ENCODE peak calls at places on chromosomes 6 and 20, in nine cellular contexts. One of them, this sample, is unnamed.

GRCh38 chr6:166626177-166627038 is 643 bp downstream of the RPS6KA2 start:
- DNase-seq in upper lobe of right lung: peak; percentile 77
- DNase-seq in lower lobe of right lung: peak; percentile 64
- DNase-seq in CD8-positive, alpha-beta T cell: peak; percentile 62
- DNase-seq in adrenal gland: no peak
- DNase-seq in body of pancreas: peak; percentile 70
- DNase-seq in left ventricle myocardium inferior: no peak
- DNase-seq in uterus: no peak
- DNase-seq in IMR-90: peak; percentile 49
- DNase-seq in this sample: peak; percentile 32

GRCh38 chr6:11700118-11700718 is 78.4 kb downstream of the ADTRP start:
- DNase-seq in left ventricle myocardium inferior: no peak
- DNase-seq in CD8-positive, alpha-beta T cell: no peak
- DNase-seq in body of pancreas: peak; percentile 34
- DNase-seq in upper lobe of right lung: no peak
- DNase-seq in adrenal gland: no peak
- DNase-seq in IMR-90: peak; percentile 73
- DNase-seq in lower lobe of right lung: no peak
- DNase-seq in uterus: no peak
- DNase-seq in this sample: no peak

GRCh38 chr6:88520445-88520844 is 354.3 kb upstream of the CNR1 start:
- DNase-seq in upper lobe of right lung: no peak
- DNase-seq in uterus: no peak
- DNase-seq in CD8-positive, alpha-beta T cell: no peak
- DNase-seq in body of pancreas: no peak
- DNase-seq in IMR-90: no peak
- DNase-seq in lower lobe of right lung: no peak
- DNase-seq in adrenal gland: no peak
- DNase-seq in left ventricle myocardium inferior: no peak
- DNase-seq in this sample: no peak

GRCh38 chr20:13009682-13010406 is 1.1 kb downstream of the SPTLC3 start:
- DNase-seq in IMR-90: peak; percentile 96
- DNase-seq in lower lobe of right lung: no peak
- DNase-seq in body of pancreas: peak; percentile 81
- DNase-seq in upper lobe of right lung: no peak
- DNase-seq in adrenal gland: peak; percentile 48
- DNase-seq in CD8-positive, alpha-beta T cell: no peak
- DNase-seq in left ventricle myocardium inferior: no peak
- DNase-seq in uterus: peak; percentile 49
- DNase-seq in this sample: no peak

GRCh38 chr20:63235399-63235983 is at the start of gene BIRC7:
- DNase-seq in upper lobe of right lung: peak; percentile 85
- DNase-seq in uterus: no peak
- DNase-seq in IMR-90: no peak
- DNase-seq in adrenal gland: no peak
- DNase-seq in CD8-positive, alpha-beta T cell: no peak
- DNase-seq in lower lobe of right lung: peak; percentile 69
- DNase-seq in body of pancreas: no peak
- DNase-seq in left ventricle myocardium inferior: no peak
- DNase-seq in this sample: no peak

GRCh38 chr6:63278916-63279315 is 40.9 kb downstream of the LGSN start:
- DNase-seq in left ventricle myocardium inferior: no peak
- DNase-seq in CD8-positive, alpha-beta T cell: no peak
- DNase-seq in lower lobe of right lung: no peak
- DNase-seq in IMR-90: no peak
- DNase-seq in uterus: no peak
- DNase-seq in body of pancreas: no peak
- DNase-seq in upper lobe of right lung: no peak
- DNase-seq in adrenal gland: no peak
- DNase-seq in this sample: no peak

GRCh38 chr20:54194724-54195438 is 13.0 kb upstream of the PFDN4 start:
- DNase-seq in upper lobe of right lung: no peak
- DNase-seq in adrenal gland: no peak
- DNase-seq in lower lobe of right lung: no peak
- DNase-seq in left ventricle myocardium inferior: no peak
- DNase-seq in CD8-positive, alpha-beta T cell: no peak
- DNase-seq in body of pancreas: no peak
- DNase-seq in uterus: no peak
- DNase-seq in IMR-90: peak; percentile 3
- DNase-seq in this sample: no peak

GRCh38 chr20:14055127-14055742 is 59.9 kb downstream of the MACROD2 start:
- DNase-seq in lower lobe of right lung: no peak
- DNase-seq in IMR-90: peak; percentile 61
- DNase-seq in body of pancreas: peak; percentile 57
- DNase-seq in uterus: peak; percentile 27
- DNase-seq in left ventricle myocardium inferior: no peak
- DNase-seq in upper lobe of right lung: no peak
- DNase-seq in CD8-positive, alpha-beta T cell: no peak
- DNase-seq in adrenal gland: peak; percentile 48
- DNase-seq in this sample: peak; percentile 41

GRCh38 chr6:138499303-138499991 is at the start of gene NHSL1:
- DNase-seq in uterus: no peak
- DNase-seq in body of pancreas: peak; percentile 35
- DNase-seq in upper lobe of right lung: no peak
- DNase-seq in IMR-90: peak; percentile 26
- DNase-seq in CD8-positive, alpha-beta T cell: no peak
- DNase-seq in adrenal gland: no peak
- DNase-seq in lower lobe of right lung: no peak
- DNase-seq in left ventricle myocardium inferior: no peak
- DNase-seq in this sample: no peak

GRCh38 chr6:62035952-62036351 is 250.1 kb downstream of the KHDRBS2 start:
- DNase-seq in lower lobe of right lung: no peak
- DNase-seq in IMR-90: no peak
- DNase-seq in left ventricle myocardium inferior: no peak
- DNase-seq in CD8-positive, alpha-beta T cell: no peak
- DNase-seq in adrenal gland: no peak
- DNase-seq in body of pancreas: no peak
- DNase-seq in uterus: no peak
- DNase-seq in upper lobe of right lung: no peak
- DNase-seq in this sample: no peak
- TF ChIP-seq CTCF in lower lobe of right lung: no peak
- TF ChIP-seq CTCF in IMR-90: no peak
- TF ChIP-seq CTCF in left ventricle myocardium inferior: no peak
- TF ChIP-seq CTCF in CD8-positive, alpha-beta T cell: no peak
- TF ChIP-seq CTCF in adrenal gland: no peak
- TF ChIP-seq CTCF in body of pancreas: no peak
- TF ChIP-seq CTCF in uterus: no peak
- TF ChIP-seq CTCF in upper lobe of right lung: no peak
- TF ChIP-seq CTCF in this sample: no peak

GRCh38 chr6:150751296-150751695 is 114.2 kb upstream of the MTHFD1L start:
- DNase-seq in uterus: no peak
- DNase-seq in IMR-90: peak; percentile 39
- DNase-seq in left ventricle myocardium inferior: no peak
- DNase-seq in CD8-positive, alpha-beta T cell: no peak
- DNase-seq in adrenal gland: no peak
- DNase-seq in lower lobe of right lung: no peak
- DNase-seq in body of pancreas: no peak
- DNase-seq in upper lobe of right lung: no peak
- DNase-seq in this sample: no peak

GRCh38 chr6:150745896-150746295 is 119.6 kb upstream of the MTHFD1L start:
- DNase-seq in CD8-positive, alpha-beta T cell: no peak
- DNase-seq in uterus: no peak
- DNase-seq in upper lobe of right lung: no peak
- DNase-seq in adrenal gland: no peak
- DNase-seq in body of pancreas: no peak
- DNase-seq in left ventricle myocardium inferior: peak; percentile 58
- DNase-seq in lower lobe of right lung: no peak
- DNase-seq in IMR-90: no peak
- DNase-seq in this sample: no peak

GRCh38 chr6:150744522-150745260 is 120.8 kb upstream of the MTHFD1L start:
- DNase-seq in upper lobe of right lung: no peak
- DNase-seq in uterus: no peak
- DNase-seq in left ventricle myocardium inferior: no peak
- DNase-seq in body of pancreas: no peak
- DNase-seq in IMR-90: no peak
- DNase-seq in lower lobe of right lung: no peak
- DNase-seq in CD8-positive, alpha-beta T cell: no peak
- DNase-seq in adrenal gland: no peak
- DNase-seq in this sample: no peak

GRCh38 chr6:150749091-150749670 is 116.3 kb upstream of the MTHFD1L start:
- DNase-seq in adrenal gland: no peak
- DNase-seq in uterus: no peak
- DNase-seq in IMR-90: no peak
- DNase-seq in body of pancreas: no peak
- DNase-seq in upper lobe of right lung: no peak
- DNase-seq in left ventricle myocardium inferior: no peak
- DNase-seq in CD8-positive, alpha-beta T cell: no peak
- DNase-seq in lower lobe of right lung: no peak
- DNase-seq in this sample: no peak

DNA sequence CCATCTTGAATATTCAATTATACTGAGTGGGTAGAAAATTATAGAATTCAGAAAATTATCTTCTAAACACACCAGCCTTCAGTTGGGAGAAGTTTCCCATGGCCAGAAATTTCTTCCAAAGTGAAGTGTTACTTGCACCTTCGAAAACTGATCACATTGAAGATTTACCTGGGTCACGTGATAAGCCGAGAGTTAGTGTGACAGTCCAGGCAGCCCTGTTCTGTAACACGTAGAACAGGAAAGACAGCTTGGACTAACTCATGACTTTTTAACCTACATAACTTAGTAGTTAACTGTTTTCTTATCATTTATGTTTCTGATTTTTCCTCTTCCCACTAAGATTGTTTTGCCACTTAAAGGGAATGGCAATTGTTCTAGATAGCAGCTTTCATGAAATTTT is 118.3 kb upstream of the MTHFD1L start:
- DNase-seq in uterus: no peak
- DNase-seq in adrenal gland: no peak
- DNase-seq in lower lobe of right lung: no peak
- DNase-seq in upper lobe of right lung: no peak
- DNase-seq in body of pancreas: no peak
- DNase-seq in CD8-positive, alpha-beta T cell: no peak
- DNase-seq in left ventricle myocardium inferior: no peak
- DNase-seq in IMR-90: no peak
- DNase-seq in this sample: no peak
- H3K36me3 ChIP-seq in uterus: no peaks in the 10 kb centered on the region
- H3K36me3 ChIP-seq in adrenal gland: no peaks in the 10 kb centered on the region
- H3K36me3 ChIP-seq in lower lobe of right lung: no peaks in the 10 kb centered on the region
- H3K36me3 ChIP-seq in upper lobe of right lung: no peaks in the 10 kb centered on the region
- H3K36me3 ChIP-seq in body of pancreas: no peaks in the 10 kb centered on the region
- H3K36me3 ChIP-seq in CD8-positive, alpha-beta T cell: no peaks in the 10 kb centered on the region
- H3K36me3 ChIP-seq in left ventricle myocardium inferior: no peaks in the 10 kb centered on the region
- H3K36me3 ChIP-seq in IMR-90: no peaks in the 10 kb centered on the region
- H3K36me3 ChIP-seq in this sample: no peaks in the 10 kb centered on the region

DNA sequence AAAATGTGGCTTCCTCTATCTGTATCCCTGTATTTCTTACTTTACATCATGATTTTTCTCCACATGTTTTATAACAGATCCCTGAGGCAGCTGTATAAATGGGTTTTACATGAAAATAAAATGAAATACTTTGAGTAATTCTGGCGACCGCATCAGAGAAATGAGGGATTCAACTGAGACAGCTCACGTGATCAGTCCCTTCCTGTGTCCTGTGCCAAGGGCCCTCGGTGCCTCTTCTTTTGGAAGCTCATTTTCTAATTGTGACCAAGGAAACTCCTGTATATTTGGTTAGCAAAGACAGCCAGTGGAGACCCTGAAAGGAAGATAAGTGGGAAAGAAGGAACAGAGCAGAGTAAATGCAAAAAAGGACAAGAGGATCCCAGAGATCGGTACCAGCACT is 129.9 kb downstream of the FYN start:
- DNase-seq in body of pancreas: no peak
- DNase-seq in adrenal gland: no peak
- DNase-seq in uterus: no peak
- DNase-seq in upper lobe of right lung: no peak
- DNase-seq in IMR-90: no peak
- DNase-seq in CD8-positive, alpha-beta T cell: no peak
- DNase-seq in lower lobe of right lung: no peak
- DNase-seq in left ventricle myocardium inferior: no peak
- DNase-seq in this sample: no peak
- H3K4me1 ChIP-seq in body of pancreas: no peaks in the 10 kb centered on the region
- H3K4me1 ChIP-seq in adrenal gland: peaks cover 11% of the 10 kb centered on the region
- H3K4me1 ChIP-seq in uterus: no peaks in the 10 kb centered on the region
- H3K4me1 ChIP-seq in upper lobe of right lung: peaks cover 27% of the 10 kb centered on the region
- H3K4me1 ChIP-seq in IMR-90: peaks cover 2% of the 10 kb centered on the region
- H3K4me1 ChIP-seq in CD8-positive, alpha-beta T cell: peaks cover 77% of the 10 kb centered on the region
- H3K4me1 ChIP-seq in lower lobe of right lung: peaks cover 64% of the 10 kb centered on the region
- H3K4me1 ChIP-seq in left ventricle myocardium inferior: peaks cover 94% of the 10 kb centered on the region
- H3K4me1 ChIP-seq in this sample: peaks cover 50% of the 10 kb centered on the region

DNA sequence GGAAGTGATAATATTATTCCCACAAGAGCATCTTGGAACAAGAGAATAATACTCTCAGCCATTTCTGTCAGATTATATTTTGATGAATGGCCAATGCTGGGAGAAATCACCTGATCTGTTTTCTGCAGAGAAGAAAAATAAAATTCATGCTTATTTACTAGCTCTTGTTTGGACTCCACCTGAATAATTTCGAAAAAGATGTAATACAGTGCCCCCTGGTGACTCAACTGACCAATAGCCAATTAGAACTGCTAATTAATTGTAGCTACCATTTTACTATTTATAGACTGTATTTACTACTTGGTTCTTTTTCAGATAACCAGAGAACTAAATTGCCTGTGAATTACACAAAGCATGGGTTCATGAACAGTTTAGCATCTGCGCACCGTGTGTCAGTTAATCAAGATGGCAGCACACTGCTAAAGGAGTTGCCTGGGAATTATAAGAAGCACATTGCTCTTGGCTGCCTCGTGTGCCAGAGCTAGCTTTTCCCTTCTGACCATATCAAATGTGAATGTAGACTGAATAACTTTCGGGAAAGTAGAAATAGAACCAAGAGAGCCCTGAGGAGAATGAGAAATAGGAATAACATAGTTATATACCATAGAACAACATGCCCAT is 78.6 kb upstream of the TRDN start:
- DNase-seq in lower lobe of right lung: no peak
- DNase-seq in upper lobe of right lung: no peak
- DNase-seq in body of pancreas: peak; percentile 13
- DNase-seq in uterus: no peak
- DNase-seq in adrenal gland: peak; percentile 36
- DNase-seq in IMR-90: no peak
- DNase-seq in CD8-positive, alpha-beta T cell: no peak
- DNase-seq in left ventricle myocardium inferior: no peak
- DNase-seq in this sample: peak; percentile 17
- TF ChIP-seq CTCF in lower lobe of right lung: peak; percentile 49
- TF ChIP-seq CTCF in upper lobe of right lung: peak; percentile 55
- TF ChIP-seq CTCF in body of pancreas: peak; percentile 47
- TF ChIP-seq CTCF in uterus: peak; percentile 41
- TF ChIP-seq CTCF in adrenal gland: peak; percentile 83
- TF ChIP-seq CTCF in IMR-90: peak; percentile 38
- TF ChIP-seq CTCF in CD8-positive, alpha-beta T cell: no peak
- TF ChIP-seq CTCF in left ventricle myocardium inferior: peak; percentile 63
- TF ChIP-seq CTCF in this sample: peak; percentile 44

GRCh38 chr20:51416532-51417244 is 125.8 kb downstream of the NFATC2 start:
- DNase-seq in upper lobe of right lung: no peak
- DNase-seq in body of pancreas: no peak
- DNase-seq in CD8-positive, alpha-beta T cell: no peak
- DNase-seq in adrenal gland: no peak
- DNase-seq in lower lobe of right lung: no peak
- DNase-seq in IMR-90: no peak
- DNase-seq in left ventricle myocardium inferior: no peak
- DNase-seq in uterus: no peak
- DNase-seq in this sample: no peak
- H3K36me3 ChIP-seq in upper lobe of right lung: no peaks in the 10 kb centered on the region
- H3K36me3 ChIP-seq in body of pancreas: no peaks in the 10 kb centered on the region
- H3K36me3 ChIP-seq in CD8-positive, alpha-beta T cell: peaks cover 5% of the 10 kb centered on the region
- H3K36me3 ChIP-seq in adrenal gland: no peaks in the 10 kb centered on the region
- H3K36me3 ChIP-seq in lower lobe of right lung: no peaks in the 10 kb centered on the region
- H3K36me3 ChIP-seq in IMR-90: no peaks in the 10 kb centered on the region
- H3K36me3 ChIP-seq in left ventricle myocardium inferior: no peaks in the 10 kb centered on the region
- H3K36me3 ChIP-seq in uterus: no peaks in the 10 kb centered on the region
- H3K36me3 ChIP-seq in this sample: no peaks in the 10 kb centered on the region

This sample was measured in BE2C.